ENCODE peak calls at places on chromosomes 7 and 10, in five cellular contexts. C is stimulated activated CD4-positive, alpha-beta T cell treated with anti-CD3 and anti-CD28 coated beads, Interleukin-1b, Interleukin-23, amount 100 ng/mL, for 48 hours; D is T-helper 1 cell; I is T-helper 17 cell; O is GM13976. U is an unnamed sample.

GRCh38 chr10:30637881-30638467 is 8.4 kb upstream of the LYZL2 start:
- DNase-seq in C (peak; percentile 30), D (peak; percentile 41), I (no peak), O (no peak), U (no peak)

GRCh38 chr7:7201583-7202374 is 19.4 kb downstream of the C1GALT1 start:
- DNase-seq in C (peak; percentile 18), D (peak; percentile 50), I (peak; percentile 16), O (peak; percentile 43), U (no peak)

GRCh38 chr7:95963446-95963990 is 191.2 kb downstream of the DYNC1I1 start:
- DNase-seq in C (no peak), D (no peak), I (no peak), O (no peak), U (no peak)

GRCh38 chr10:29840516-29841276 is 205.9 kb upstream of the SVIL start:
- DNase-seq in C (no peak), D (no peak), I (no peak), O (no peak), U (no peak)

GRCh38 chr7:84363741-84364140 is 169.2 kb upstream of the SEMA3A start:
- DNase-seq in C (no peak), D (no peak), I (no peak), O (no peak), U (no peak)

GRCh38 chr7:55784151-55784550 is 78.4 kb downstream of the SEPTIN14 start:
- DNase-seq in C (no peak), D (no peak), I (no peak), O (no peak), U (no peak)

GRCh38 chr7:118626739-118627138 is 402.2 kb downstream of the ANKRD7 start:
- DNase-seq in C (no peak), D (no peak), I (no peak), O (no peak), U (no peak)

GRCh38 chr7:26091933-26092332 is 60.1 kb upstream of the NFE2L3 start:
- DNase-seq in C (peak; percentile 5), D (peak; percentile 25), I (no peak), O (no peak), U (no peak)

GRCh38 chr7:98222533-98223195 is 11.4 kb downstream of the BHLHA15 start:
- DNase-seq in C (no peak), D (no peak), I (no peak), O (no peak), U (no peak)

GRCh38 chr10:34622914-34623313 is 192.2 kb downstream of the PARD3 start:
- DNase-seq in C (no peak), D (no peak), I (no peak), O (no peak), U (no peak)

GRCh38 chr7:64996305-64996704 is 5.5 kb upstream of the ZNF117 start:
- DNase-seq in C (no peak), D (no peak), I (no peak), O (no peak), U (no peak)

GRCh38 chr10:129950651-129951050 is 13.4 kb downstream of the EBF3 start:
- DNase-seq in C (no peak), D (no peak), I (no peak), O (no peak), U (no peak)

GRCh38 chr7:125010540-125010939 is 80.9 kb upstream of the POT1 start:
- DNase-seq in C (no peak), D (no peak), I (no peak), O (no peak), U (no peak)

GRCh38 chr10:102801978-102802377 is 35.2 kb downstream of the CYP17A1 start:
- DNase-seq in C (no peak), D (no peak), I (no peak), O (no peak), U (no peak)

GRCh38 chr7:138970446-138970845 is 10.7 kb downstream of the KIAA1549 start:
- DNase-seq in C (no peak), D (no peak), I (no peak), O (no peak), U (no peak)

GRCh38 chr10:75121322-75121721 is 9.9 kb downstream of the SAMD8 start:
- DNase-seq in C (no peak), D (no peak), I (no peak), O (no peak), U (no peak)

GRCh38 chr7:55361560-55361959 is 3.6 kb upstream of the LANCL2 start:
- DNase-seq in C (no peak), D (no peak), I (no peak), O (no peak), U (no peak)

GRCh38 chr7:73520673-73521635 is 1.1 kb downstream of the BAZ1B start:
- DNase-seq in C (peak; percentile 5), D (peak; percentile 17), I (no peak), O (no peak), U (no peak)

U was measured in iPS DF 19.7.